ENCODE peak calls at places on chromosomes 2 and 18, in eight cellular contexts. G is IMR-90, M is heart left ventricle, T is lung, U is brain microvascular endothelial cell, W is cardiac fibroblast, H is HFF-Myc, S is fibroblast of the aortic adventitia. O is an unnamed sample.

GRCh38 chr2:204863351-204863750 is 318.1 kb downstream of the PARD3B start:
- DNase-seq in G (peak), M (no peak), H (no peak), S (no peak), U (no peak), W (no peak), T (no peak), O (no peak)

GRCh38 chr2:236964291-236964690 is 121.4 kb upstream of the COPS8 start:
- DNase-seq in W (no peak), M (no peak), S (peak), H (no peak), T (no peak), U (no peak), G (no peak), O (no peak)

GRCh38 chr2:233428008-233428407 is 73.7 kb downstream of the DGKD start:
- DNase-seq in S (no peak), H (no peak), T (no peak), U (no peak), W (no peak), G (no peak), M (no peak), O (no peak)

GRCh38 chr2:20611077-20611843 is 39.6 kb downstream of the HS1BP3 start:
- DNase-seq in S (peak), U (peak), M (peak), H (no peak), T (peak), W (peak), G (peak), O (peak)

GRCh38 chr2:156541706-156542105 is 105.5 kb downstream of the GPD2 start:
- DNase-seq in T (no peak), W (no peak), S (no peak), H (no peak), M (no peak), G (peak), U (no peak), O (no peak)

GRCh38 chr18:66560092-66560491 is 43.8 kb downstream of the CDH19 start:
- DNase-seq in H (no peak), G (no peak), U (peak), T (no peak), S (peak), W (peak), M (no peak), O (peak)

GRCh38 chr18:24875286-24875685 is 414.8 kb downstream of the HRH4 start:
- DNase-seq in T (no peak), H (no peak), G (no peak), M (no peak), S (no peak), W (no peak), U (no peak), O (no peak)

GRCh38 chr2:43139996-43140621 is 86.3 kb downstream of the ZFP36L2 start:
- DNase-seq in U (no peak), S (no peak), H (peak), G (no peak), W (peak), M (peak), T (no peak), O (peak)

GRCh38 chr2:32627901-32628645 is at the start of gene TTC27:
- DNase-seq in M (peak), W (peak), H (peak), T (peak), G (peak), U (peak), S (peak), O (peak)

GRCh38 chr2:187429989-187430388 is 18.1 kb downstream of the CALCRL start:
- DNase-seq in U (peak), S (peak), M (no peak), W (peak), T (no peak), G (peak), H (no peak), O (peak)

GRCh38 chr2:69083126-69083733 is 70.3 kb downstream of the ANTXR1 start:
- DNase-seq in W (peak), T (no peak), U (peak), M (no peak), G (peak), S (peak), H (no peak), O (peak)

GRCh38 chr2:158610059-158610458 is 153.3 kb downstream of the PKP4 start:
- DNase-seq in T (no peak), U (no peak), H (no peak), S (no peak), W (no peak), G (no peak), M (no peak), O (peak)

GRCh38 chr18:70781860-70782453 is 493.1 kb downstream of the SOCS6 start:
- DNase-seq in W (peak), M (no peak), G (peak), H (no peak), S (peak), T (peak), U (peak), O (peak)

GRCh38 chr2:66428986-66429612 is 5.8 kb upstream of the MEIS1 start:
- DNase-seq in U (peak), T (no peak), H (no peak), M (no peak), S (peak), W (peak), G (peak), O (peak)

GRCh38 chr2:16386431-16386830 is 279.2 kb downstream of the CYRIA start:
- DNase-seq in U (no peak), H (no peak), S (no peak), T (no peak), M (no peak), G (no peak), W (no peak), O (no peak)

GRCh38 chr2:106107509-106108131 is 86.5 kb downstream of the UXS1 start:
- DNase-seq in M (no peak), U (peak), W (no peak), T (no peak), H (no peak), G (peak), S (peak), O (peak)

GRCh38 chr2:203675086-203675485 is 31.4 kb upstream of the CD28 start:
- DNase-seq in W (no peak), H (no peak), U (no peak), G (peak), M (no peak), S (no peak), T (no peak), O (peak)

GRCh38 chr2:950627-950992 is at the start of gene SNTG2:
- DNase-seq in U (no peak), H (no peak), T (no peak), M (peak), G (no peak), S (no peak), W (no peak), O (no peak)

GRCh38 chr18:44601447-44601846 is 79.2 kb upstream of the SETBP1 start:
- DNase-seq in U (peak), T (no peak), M (no peak), G (peak), W (peak), S (peak), H (peak), O (peak)

GRCh38 chr2:223760838-223761502 is 76.4 kb downstream of the AP1S3 start:
- DNase-seq in G (peak), M (no peak), W (peak), H (peak), U (peak), T (peak), S (peak), O (peak)
- TF ChIP-seq CTCF in G (no peak), M (no peak), W (no peak), H (peak), U (peak), T (no peak), S (peak), O (peak)

GRCh38 chr18:13218376-13219011 is at the start of gene LDLRAD4:
- DNase-seq in S (no peak), U (no peak), G (no peak), H (no peak), M (peak), W (no peak), T (no peak), O (no peak)

GRCh38 chr18:13220326-13220991 is 1.9 kb downstream of the LDLRAD4 start:
- DNase-seq in U (no peak), G (no peak), H (no peak), M (peak), W (no peak), S (no peak), T (no peak), O (no peak)

GRCh38 chr18:13219012-13219396 is 444 bp downstream of the LDLRAD4 start:
- DNase-seq in W (no peak), G (no peak), H (no peak), M (no peak), U (no peak), S (no peak), T (no peak), O (no peak)

GRCh38 chr18:13217971-13218375 is 587 bp upstream of the LDLRAD4 start:
- DNase-seq in G (no peak), S (no peak), M (peak), W (no peak), H (no peak), T (no peak), U (no peak), O (no peak)

GRCh38 chr18:13219576-13219975 is 1.0 kb downstream of the LDLRAD4 start:
- DNase-seq in S (no peak), W (no peak), U (no peak), G (no peak), T (no peak), M (no peak), H (no peak), O (no peak)
- H3K4me3 ChIP-seq in S (no peak), W (no peak), U (no peak), G (no peak), T (no peak), M (peak), H (no peak), O (no peak)

GRCh38 chr2:206392118-206392517 is 51.2 kb upstream of the ADAM23 start:
- DNase-seq in T (no peak), U (peak), G (peak), S (peak), H (peak), W (peak), M (no peak), O (peak)
- TF ChIP-seq CTCF in T (no peak), U (peak), G (peak), S (peak), H (peak), W (peak), M (peak), O (peak)

GRCh38 chr18:55999641-56000040 is 411.6 kb upstream of the TCF4 start:
- DNase-seq in S (peak), U (no peak), W (peak), T (no peak), M (no peak), G (no peak), H (no peak), O (no peak)

GRCh38 chr18:56000041-56000440 is 412.0 kb upstream of the TCF4 start:
- DNase-seq in T (no peak), G (no peak), H (peak), S (no peak), W (no peak), U (no peak), M (no peak), O (no peak)

GRCh38 chr18:56003651-56004050 is 415.7 kb upstream of the TCF4 start:
- DNase-seq in S (no peak), U (no peak), M (no peak), W (no peak), H (no peak), G (no peak), T (no peak), O (no peak)

GRCh38 chr18:56003009-56003408 is 415.0 kb upstream of the TCF4 start:
- DNase-seq in M (no peak), T (no peak), H (no peak), G (no peak), S (no peak), W (no peak), U (no peak), O (no peak)

GRCh38 chr18:56001576-56001975 is 413.6 kb upstream of the TCF4 start:
- DNase-seq in T (no peak), H (no peak), S (no peak), W (no peak), G (no peak), M (no peak), U (no peak), O (peak)
- H3K4me3 ChIP-seq in T (no peak), H (no peak), S (no peak), W (no peak), G (no peak), M (no peak), U (no peak), O (no peak)

GRCh38 chr18:74598350-74599001 is 806 bp downstream of the ZNF407 start:
- DNase-seq in T (peak), M (peak), W (peak), S (peak), H (no peak), U (peak), G (peak), O (peak)
- TF ChIP-seq CTCF in T (no peak), M (no peak), W (peak), S (peak), H (no peak), U (peak), G (peak), O (peak)

DNA sequence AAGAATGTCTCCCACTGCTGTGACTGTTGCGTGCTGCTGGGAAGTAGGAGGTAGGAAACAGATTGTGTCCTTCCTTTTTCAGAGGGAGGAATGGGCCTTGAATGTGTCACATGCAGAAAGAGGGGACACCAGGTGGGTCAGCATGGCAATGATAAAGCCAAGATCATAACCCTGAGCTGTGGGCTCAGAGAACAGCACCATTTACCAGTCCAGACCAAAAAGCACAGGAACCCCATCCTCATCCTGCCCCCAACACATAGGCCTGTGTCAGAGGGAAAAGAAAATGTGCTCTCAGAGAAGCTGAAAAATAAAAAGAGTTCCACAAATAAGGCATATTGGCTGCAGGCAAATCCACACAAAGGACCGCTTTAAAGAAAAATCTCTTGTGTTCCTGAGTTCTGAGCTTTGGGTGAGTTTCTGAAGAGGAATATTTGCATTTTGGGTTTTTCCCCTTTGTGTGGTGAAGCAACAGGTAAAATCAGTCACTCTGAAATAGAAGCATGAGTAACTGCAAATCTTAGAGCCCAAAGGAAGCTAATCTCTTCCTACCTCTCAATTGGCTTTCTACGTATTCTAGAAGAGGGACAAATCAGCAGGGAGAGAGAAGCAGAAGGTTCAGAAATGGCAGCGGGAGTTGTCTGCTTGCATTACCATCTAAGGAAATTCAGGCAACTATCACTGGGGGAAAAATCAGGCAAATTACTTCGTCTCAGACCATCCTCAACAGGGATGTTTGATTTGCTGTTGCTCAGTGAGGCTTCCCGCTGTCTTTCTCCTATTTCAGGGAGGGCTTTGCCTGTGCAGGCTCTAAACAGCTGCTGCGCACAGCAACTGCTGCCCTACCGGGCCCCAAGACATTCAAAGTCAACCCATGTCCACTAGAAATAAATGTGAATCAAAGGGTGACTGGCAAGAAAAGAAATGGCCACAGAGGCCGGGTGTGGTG is 106.8 kb downstream of the BCL11A start:
- DNase-seq in U (no peak), M (no peak), W (no peak), H (no peak), S (no peak), T (no peak), G (no peak), O (no peak)
- H3K4me3 ChIP-seq in U (no peak), M (no peak), W (no peak), H (no peak), S (no peak), T (no peak), G (no peak), O (no peak)

DNA sequence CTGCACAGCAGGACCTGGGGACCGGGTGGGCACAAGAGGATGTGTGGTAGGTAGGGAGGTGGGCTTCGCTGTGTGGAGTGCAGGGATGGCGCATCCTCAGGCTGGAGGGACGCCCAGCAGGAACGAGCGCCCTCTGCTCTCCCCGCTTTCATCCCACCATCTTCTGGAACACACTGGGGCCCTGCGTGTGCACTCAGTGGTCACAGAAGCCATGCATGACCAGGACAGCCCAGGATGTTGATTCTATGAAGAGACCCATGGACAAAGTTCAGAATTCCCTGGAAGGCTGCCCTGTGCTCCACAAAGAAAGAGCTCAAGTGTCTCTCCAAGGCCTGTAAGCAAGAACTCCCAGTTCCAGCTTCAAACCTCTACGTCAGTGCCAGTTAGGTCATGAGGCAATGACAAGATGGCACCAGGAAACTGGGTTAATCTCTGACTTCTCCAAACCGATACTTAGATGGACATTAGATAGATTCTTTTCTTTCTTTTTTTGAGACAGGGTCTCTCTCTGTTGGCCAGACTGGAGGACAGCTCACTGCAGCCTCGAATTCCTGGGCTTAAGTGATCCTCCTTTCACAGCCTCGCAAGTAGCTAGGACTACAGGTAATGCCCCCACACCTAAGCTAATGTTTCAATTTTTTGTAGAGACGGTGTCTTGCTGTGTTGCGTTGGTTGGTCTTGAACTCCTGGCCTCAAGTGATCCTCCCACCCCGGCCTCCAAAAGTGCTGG is 3.4 kb downstream of the SLC66A2 start:
- DNase-seq in H (no peak), S (no peak), G (no peak), W (no peak), T (no peak), U (no peak), M (no peak), O (no peak)
- TF ChIP-seq CTCF in H (no peak), S (no peak), G (no peak), W (no peak), T (no peak), U (no peak), M (no peak), O (no peak)

GRCh38 chr18:9867454-9867732 is 18.4 kb upstream of the TXNDC2 start:
- DNase-seq in U (no peak), S (no peak), H (no peak), G (no peak), M (no peak), W (no peak), T (no peak), O (no peak)

GRCh38 chr18:9870431-9871023 is 15.2 kb upstream of the TXNDC2 start:
- DNase-seq in W (no peak), H (no peak), U (no peak), G (no peak), T (no peak), S (no peak), M (no peak), O (no peak)

GRCh38 chr18:9871244-9871746 is 14.5 kb upstream of the TXNDC2 start:
- DNase-seq in T (no peak), S (no peak), U (no peak), W (no peak), G (no peak), H (no peak), M (no peak), O (no peak)

GRCh38 chr18:9869713-9870430 is 15.9 kb upstream of the TXNDC2 start:
- DNase-seq in H (peak), S (peak), U (peak), T (no peak), G (peak), W (peak), M (no peak), O (peak)

GRCh38 chr18:9868857-9869712 is 16.7 kb upstream of the TXNDC2 start:
- DNase-seq in M (no peak), S (no peak), U (no peak), W (no peak), G (no peak), H (no peak), T (no peak), O (no peak)
- H3K4me3 ChIP-seq in M (no peak), S (no peak), U (no peak), W (no peak), G (no peak), H (no peak), T (no peak), O (no peak)

GRCh38 chr2:12882393-12882792 is 165.7 kb downstream of the TRIB2 start:
- DNase-seq in S (no peak), G (no peak), H (no peak), U (no peak), M (no peak), W (no peak), T (no peak), O (no peak)

GRCh38 chr2:12884713-12885282 is 168.1 kb downstream of the TRIB2 start:
- DNase-seq in W (peak), G (peak), H (no peak), T (peak), M (peak), S (peak), U (peak), O (peak)

GRCh38 chr2:12883911-12884310 is 167.2 kb downstream of the TRIB2 start:
- DNase-seq in U (peak), T (no peak), S (peak), H (no peak), G (peak), M (no peak), W (peak), O (peak)

GRCh38 chr2:12879649-12880048 is 162.9 kb downstream of the TRIB2 start:
- DNase-seq in G (no peak), T (no peak), W (no peak), U (no peak), M (no peak), H (no peak), S (no peak), O (no peak)

DNA sequence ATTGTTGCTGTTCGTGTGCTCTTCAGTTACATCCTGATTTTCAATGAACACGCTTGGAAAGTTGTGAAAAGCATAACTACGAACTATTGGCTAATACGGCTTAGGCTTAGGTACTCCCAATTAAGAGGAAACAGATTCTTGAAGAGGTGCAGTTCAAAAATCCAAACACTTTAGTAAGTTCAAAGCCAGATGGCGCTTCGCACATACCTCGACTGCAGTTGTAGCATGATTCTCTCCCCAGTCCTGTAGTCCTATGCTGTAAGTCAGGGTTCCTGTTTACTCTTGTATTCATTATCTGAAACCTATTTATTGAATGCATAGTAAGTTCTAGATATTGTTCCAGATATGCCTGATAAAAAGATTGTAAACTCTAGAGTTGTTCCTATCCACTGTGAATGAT is 165.2 kb downstream of the TRIB2 start:
- DNase-seq in W (no peak), T (no peak), S (no peak), G (no peak), M (no peak), U (no peak), H (no peak), O (no peak)
- TF ChIP-seq CTCF in W (no peak), T (no peak), S (no peak), G (no peak), M (no peak), U (no peak), H (no peak), O (no peak)

GRCh38 chr2:120452945-120453634 is 107.2 kb downstream of the INHBB start:
- DNase-seq in M (no peak), W (no peak), S (no peak), T (no peak), G (no peak), U (no peak), H (no peak), O (no peak)
- H3K4me3 ChIP-seq in M (no peak), W (no peak), S (no peak), T (no peak), G (no peak), U (no peak), H (no peak), O (no peak)